ENCODE peak calls at places on chromosomes 6 and 20, in nine cellular contexts. One of them, this sample, is unnamed.

GRCh38 chr6:44974511-44974910 is 353.6 kb upstream of the RUNX2 start:
- DNase-seq in HCT116: no peak
- DNase-seq in A549: no peak
- DNase-seq in IMR-90: no peak
- DNase-seq in esophagus squamous epithelium: no peak
- DNase-seq in spleen: no peak
- DNase-seq in stomach: no peak
- DNase-seq in ovary: no peak
- DNase-seq in K562: no peak
- DNase-seq in this sample: peak; percentile 19

GRCh38 chr6:143187173-143187908 is 126.7 kb downstream of the AIG1 start:
- DNase-seq in HCT116: no peak
- DNase-seq in K562: no peak
- DNase-seq in ovary: no peak
- DNase-seq in esophagus squamous epithelium: no peak
- DNase-seq in IMR-90: peak; percentile 74
- DNase-seq in spleen: no peak
- DNase-seq in stomach: no peak
- DNase-seq in A549: no peak
- DNase-seq in this sample: no peak

GRCh38 chr6:32883789-32884188 is 29.8 kb downstream of the PSMB9 start:
- DNase-seq in A549: no peak
- DNase-seq in ovary: no peak
- DNase-seq in HCT116: no peak
- DNase-seq in spleen: no peak
- DNase-seq in stomach: no peak
- DNase-seq in K562: no peak
- DNase-seq in esophagus squamous epithelium: no peak
- DNase-seq in IMR-90: peak; percentile 60
- DNase-seq in this sample: no peak

GRCh38 chr6:130848945-130849344 is 21.7 kb downstream of the SMLR1 start:
- DNase-seq in esophagus squamous epithelium: no peak
- DNase-seq in stomach: no peak
- DNase-seq in K562: peak; percentile 11
- DNase-seq in spleen: no peak
- DNase-seq in A549: no peak
- DNase-seq in HCT116: no peak
- DNase-seq in ovary: no peak
- DNase-seq in IMR-90: no peak
- DNase-seq in this sample: no peak

GRCh38 chr6:33143113-33143760 is 49.0 kb downstream of the COL11A2 start:
- DNase-seq in HCT116: no peak
- DNase-seq in IMR-90: no peak
- DNase-seq in esophagus squamous epithelium: no peak
- DNase-seq in ovary: no peak
- DNase-seq in A549: no peak
- DNase-seq in stomach: no peak
- DNase-seq in K562: no peak
- DNase-seq in spleen: no peak
- DNase-seq in this sample: no peak

GRCh38 chr20:41145821-41146620 is 8.7 kb downstream of the PLCG1 start:
- DNase-seq in K562: no peak
- DNase-seq in ovary: no peak
- DNase-seq in HCT116: no peak
- DNase-seq in spleen: peak; percentile 78
- DNase-seq in IMR-90: no peak
- DNase-seq in esophagus squamous epithelium: no peak
- DNase-seq in A549: no peak
- DNase-seq in stomach: peak; percentile 44
- DNase-seq in this sample: no peak

GRCh38 chr6:11650297-11650696 is 112.7 kb downstream of the TMEM170B start:
- DNase-seq in K562: no peak
- DNase-seq in IMR-90: peak; percentile 90
- DNase-seq in ovary: no peak
- DNase-seq in stomach: no peak
- DNase-seq in esophagus squamous epithelium: no peak
- DNase-seq in HCT116: no peak
- DNase-seq in spleen: no peak
- DNase-seq in A549: peak; percentile 35
- DNase-seq in this sample: no peak

GRCh38 chr20:25057234-25058050 is 497 bp downstream of the ACSS1 start:
- DNase-seq in stomach: peak; percentile 86
- DNase-seq in spleen: peak; percentile 94
- DNase-seq in K562: peak; percentile 27
- DNase-seq in HCT116: no peak
- DNase-seq in A549: peak; percentile 64
- DNase-seq in ovary: peak; percentile 69
- DNase-seq in IMR-90: peak; percentile 19
- DNase-seq in esophagus squamous epithelium: no peak
- DNase-seq in this sample: peak; percentile 71

GRCh38 chr6:70398783-70399730 is 14.3 kb upstream of the FAM135A start:
- DNase-seq in A549: peak; percentile 92
- DNase-seq in stomach: peak; percentile 72
- DNase-seq in HCT116: peak; percentile 97
- DNase-seq in spleen: no peak
- DNase-seq in ovary: no peak
- DNase-seq in K562: peak; percentile 24
- DNase-seq in IMR-90: peak; percentile 23
- DNase-seq in esophagus squamous epithelium: no peak
- DNase-seq in this sample: peak; percentile 17

GRCh38 chr20:62336775-62337557 is 30.1 kb downstream of the LAMA5 start:
- DNase-seq in IMR-90: no peak
- DNase-seq in esophagus squamous epithelium: no peak
- DNase-seq in ovary: no peak
- DNase-seq in spleen: peak; percentile 90
- DNase-seq in stomach: no peak
- DNase-seq in K562: no peak
- DNase-seq in A549: no peak
- DNase-seq in HCT116: no peak
- DNase-seq in this sample: no peak

GRCh38 chr6:137443901-137444300 is 50.3 kb downstream of the OLIG3 start:
- DNase-seq in spleen: no peak
- DNase-seq in IMR-90: no peak
- DNase-seq in ovary: no peak
- DNase-seq in esophagus squamous epithelium: no peak
- DNase-seq in HCT116: peak; percentile 6
- DNase-seq in stomach: no peak
- DNase-seq in K562: no peak
- DNase-seq in A549: peak; percentile 1
- DNase-seq in this sample: no peak

DNA sequence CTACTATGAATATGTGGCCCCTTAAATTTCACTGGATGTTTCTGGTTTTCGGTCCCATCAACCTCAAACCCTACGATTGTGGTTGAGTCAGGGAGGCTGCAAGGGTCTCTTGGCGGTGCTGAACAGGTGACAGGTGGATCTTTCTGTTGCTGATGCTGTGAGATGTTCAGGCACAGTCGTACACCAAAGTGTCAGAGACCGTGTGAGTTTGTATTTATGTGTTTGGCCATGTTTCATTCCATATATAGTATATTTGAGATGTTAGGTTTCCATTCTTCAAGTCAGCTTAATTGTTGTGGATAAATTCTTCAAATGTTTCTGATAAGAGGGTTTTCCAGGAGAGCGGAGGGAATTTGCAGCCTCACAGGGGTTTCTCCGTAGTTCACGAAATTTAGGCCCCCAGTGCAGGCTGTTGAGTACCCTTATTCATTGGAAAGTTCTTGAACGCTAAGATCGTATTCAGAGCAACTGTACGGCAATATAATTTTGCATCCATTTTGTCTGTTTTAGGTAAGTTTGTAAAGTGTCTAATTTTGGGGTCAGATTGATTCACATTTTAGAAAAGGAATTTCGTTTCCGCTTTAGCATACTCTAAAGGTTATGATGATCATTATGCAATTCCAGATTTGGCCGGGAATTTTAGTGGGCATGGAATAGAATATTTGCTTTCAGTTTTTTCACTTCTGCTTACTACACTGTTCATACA is 1.2 kb downstream of the TAB2 start:
- DNase-seq in ovary: no peak
- DNase-seq in HCT116: no peak
- DNase-seq in K562: no peak
- DNase-seq in esophagus squamous epithelium: no peak
- DNase-seq in stomach: no peak
- DNase-seq in A549: no peak
- DNase-seq in spleen: no peak
- DNase-seq in IMR-90: no peak
- DNase-seq in this sample: peak; percentile 59
- TF ChIP-seq POLR2A in ovary: no peak
- TF ChIP-seq POLR2A in HCT116: no peak
- TF ChIP-seq POLR2A in K562: no peak
- TF ChIP-seq POLR2A in esophagus squamous epithelium: peak; percentile 10
- TF ChIP-seq POLR2A in stomach: no peak
- TF ChIP-seq POLR2A in A549: no peak
- TF ChIP-seq POLR2A in spleen: no peak
- TF ChIP-seq POLR2A in IMR-90: no peak
- TF ChIP-seq POLR2A in this sample: no peak

GRCh38 chr20:1961374-1961773 is 32.5 kb downstream of the PDYN start:
- DNase-seq in IMR-90: no peak
- DNase-seq in ovary: no peak
- DNase-seq in HCT116: no peak
- DNase-seq in spleen: no peak
- DNase-seq in A549: no peak
- DNase-seq in stomach: no peak
- DNase-seq in esophagus squamous epithelium: no peak
- DNase-seq in K562: no peak
- DNase-seq in this sample: no peak
- TF ChIP-seq POLR2A in IMR-90: no peak
- TF ChIP-seq POLR2A in ovary: no peak
- TF ChIP-seq POLR2A in HCT116: no peak
- TF ChIP-seq POLR2A in spleen: no peak
- TF ChIP-seq POLR2A in A549: no peak
- TF ChIP-seq POLR2A in stomach: no peak
- TF ChIP-seq POLR2A in esophagus squamous epithelium: no peak
- TF ChIP-seq POLR2A in K562: no peak
- TF ChIP-seq POLR2A in this sample: no peak

DNA sequence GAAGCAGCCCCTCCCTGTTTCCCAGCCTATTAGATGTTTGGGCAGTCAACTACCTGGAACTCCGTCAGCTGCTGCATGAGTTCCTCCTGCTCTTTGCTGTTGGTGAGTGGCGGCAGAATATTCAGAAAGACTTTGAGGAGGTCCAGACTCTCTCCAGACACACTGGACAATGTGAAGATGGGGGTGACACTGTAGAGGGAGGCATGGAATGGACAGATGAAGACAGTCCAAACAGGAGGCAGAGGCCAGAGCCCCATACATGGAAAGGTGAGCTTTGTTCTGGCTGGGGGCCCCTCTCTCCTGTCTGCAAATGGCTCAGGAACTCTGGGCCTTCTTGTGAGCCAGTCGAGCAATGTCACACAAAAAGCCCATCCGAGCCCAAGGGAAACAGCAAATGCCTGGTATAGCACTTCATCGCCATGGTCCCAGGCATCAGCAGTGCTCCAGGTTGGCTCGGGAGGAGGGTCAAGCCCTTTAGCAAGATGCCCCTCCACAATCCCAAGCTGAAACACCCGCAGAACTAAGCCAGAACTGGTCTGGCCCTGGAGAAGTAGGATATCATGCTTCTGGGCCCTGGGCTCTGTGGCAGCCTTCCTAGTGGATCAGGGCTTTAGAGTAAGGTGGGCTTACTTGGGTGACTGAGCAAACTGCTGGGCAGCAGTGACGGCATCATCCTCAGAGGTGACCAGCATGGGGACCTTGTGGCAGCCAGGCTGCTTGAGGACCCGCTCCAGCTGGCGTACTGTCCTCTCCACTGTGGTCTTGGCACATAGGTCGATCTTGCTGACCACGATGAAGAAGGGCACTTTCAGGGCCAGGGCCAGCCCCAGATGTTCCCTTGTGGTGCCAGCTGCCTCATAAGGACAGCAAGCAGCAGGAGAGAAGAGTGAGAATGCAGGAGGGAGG is 4.9 kb downstream of the GTPBP2 start:
- DNase-seq in A549: no peak
- DNase-seq in ovary: peak; percentile 26
- DNase-seq in HCT116: no peak
- DNase-seq in K562: no peak
- DNase-seq in esophagus squamous epithelium: no peak
- DNase-seq in spleen: peak; percentile 47
- DNase-seq in stomach: no peak
- DNase-seq in IMR-90: no peak
- DNase-seq in this sample: no peak
- TF ChIP-seq POLR2A in A549: no peak
- TF ChIP-seq POLR2A in ovary: no peak
- TF ChIP-seq POLR2A in HCT116: no peak
- TF ChIP-seq POLR2A in K562: peak; percentile 53
- TF ChIP-seq POLR2A in esophagus squamous epithelium: no peak
- TF ChIP-seq POLR2A in spleen: no peak
- TF ChIP-seq POLR2A in stomach: no peak
- TF ChIP-seq POLR2A in IMR-90: no peak
- TF ChIP-seq POLR2A in this sample: peak; percentile 26

DNA sequence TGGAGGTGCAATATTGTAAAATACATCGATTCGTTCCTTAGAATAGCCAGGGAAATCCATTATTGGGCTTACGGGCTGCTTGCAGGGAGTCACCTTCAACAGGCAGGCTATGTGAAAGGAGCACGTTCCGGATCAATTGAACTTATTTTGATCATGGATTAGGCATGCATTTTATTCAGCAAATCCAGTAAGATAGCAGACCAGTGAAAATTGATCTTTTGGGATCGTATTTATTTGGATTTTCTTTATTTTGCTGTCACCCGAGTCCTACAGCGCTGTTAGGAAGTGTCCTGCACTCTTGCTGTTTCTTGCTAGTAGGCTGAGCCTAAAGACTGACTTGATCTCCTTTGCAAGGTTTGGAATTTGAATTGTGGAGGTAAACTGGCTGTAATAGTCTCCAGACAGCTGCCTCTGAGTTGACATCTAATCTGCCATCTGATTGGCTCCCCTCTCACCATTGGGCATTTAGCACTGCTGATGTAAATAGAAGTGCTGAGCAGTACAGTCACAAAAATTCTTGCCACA is 3.0 kb downstream of the ARID1B start:
- DNase-seq in HCT116: peak; percentile 70
- DNase-seq in stomach: peak; percentile 56
- DNase-seq in spleen: no peak
- DNase-seq in A549: peak; percentile 78
- DNase-seq in esophagus squamous epithelium: no peak
- DNase-seq in K562: peak; percentile 32
- DNase-seq in IMR-90: peak; percentile 96
- DNase-seq in ovary: no peak
- DNase-seq in this sample: peak; percentile 89
- TF ChIP-seq POLR2A in HCT116: peak; percentile 59
- TF ChIP-seq POLR2A in stomach: no peak
- TF ChIP-seq POLR2A in spleen: no peak
- TF ChIP-seq POLR2A in A549: no peak
- TF ChIP-seq POLR2A in esophagus squamous epithelium: peak; percentile 78
- TF ChIP-seq POLR2A in K562: peak; percentile 76
- TF ChIP-seq POLR2A in IMR-90: peak; percentile 80
- TF ChIP-seq POLR2A in ovary: no peak
- TF ChIP-seq POLR2A in this sample: peak; percentile 87

This sample was measured in erythroblast.